ENCODE peak calls at places on chromosomes 5 and 9, in seven cellular contexts. S, H, G, Q, E, V and M are unnamed samples.

GRCh38 chr5:1799110-1799601 is 481 bp downstream of the MRPL36 start:
- DNase-seq in S (peak; percentile 18), H (peak; percentile 15), G (no peak), Q (peak; percentile 66), E (peak; percentile 46), V (no peak), M (peak; percentile 63)

GRCh38 chr9:2262809-2263510 is 247.8 kb downstream of the SMARCA2 start:
- DNase-seq in S (peak; percentile 23), H (no peak), G (no peak), Q (peak; percentile 90), E (no peak), V (no peak), M (no peak)

GRCh38 chr9:121966706-121967105 is 126.4 kb downstream of the TTLL11 start:
- DNase-seq in S (no peak), H (no peak), G (no peak), Q (no peak), E (no peak), V (no peak), M (no peak)

GRCh38 chr5:97547414-97547813 is 364.4 kb upstream of the RIOK2 start:
- DNase-seq in S (no peak), H (no peak), G (no peak), Q (no peak), E (no peak), V (no peak), M (no peak)

GRCh38 chr9:126056312-126057021 is 270.2 kb upstream of the MVB12B start:
- DNase-seq in S (no peak), H (no peak), G (no peak), Q (no peak), E (no peak), V (no peak), M (no peak)

GRCh38 chr9:34403554-34404380 is 27.1 kb upstream of the MYORG start:
- DNase-seq in S (peak; percentile 66), H (peak; percentile 63), G (peak; percentile 73), Q (peak; percentile 75), E (peak; percentile 87), V (peak; percentile 44), M (peak; percentile 43)

GRCh38 chr5:73233053-73233460 is 60.1 kb downstream of the TMEM174 start:
- DNase-seq in S (no peak), H (no peak), G (no peak), Q (no peak), E (no peak), V (no peak), M (no peak)

GRCh38 chr9:37381094-37381741 is 41.3 kb upstream of the GRHPR start:
- DNase-seq in S (no peak), H (no peak), G (no peak), Q (peak; percentile 83), E (no peak), V (no peak), M (no peak)

GRCh38 chr9:34988218-34989055 is 1.1 kb upstream of the DNAJB5 start:
- DNase-seq in S (no peak), H (no peak), G (peak; percentile 32), Q (peak; percentile 57), E (peak; percentile 73), V (no peak), M (no peak)

GRCh38 chr9:21334603-21334968 is 618 bp downstream of the KLHL9 start:
- DNase-seq in S (no peak), H (no peak), G (no peak), Q (peak; percentile 46), E (peak; percentile 16), V (no peak), M (no peak)

GRCh38 chr9:134451700-134452458 is 125.6 kb downstream of the RXRA start:
- DNase-seq in S (no peak), H (no peak), G (no peak), Q (no peak), E (no peak), V (no peak), M (no peak)

GRCh38 chr9:87713278-87713989 is 12.5 kb upstream of the CTSL start:
- DNase-seq in S (peak; percentile 96), H (peak; percentile 94), G (peak; percentile 92), Q (no peak), E (peak; percentile 27), V (no peak), M (peak; percentile 100)

GRCh38 chr9:98021306-98022040 is 35.1 kb upstream of the NANS start:
- DNase-seq in S (no peak), H (no peak), G (no peak), Q (no peak), E (no peak), V (no peak), M (no peak)

GRCh38 chr9:80841888-80842287 is 847.5 kb downstream of the TLE1 start:
- DNase-seq in S (no peak), H (no peak), G (no peak), Q (no peak), E (no peak), V (no peak), M (no peak)

GRCh38 chr9:89137548-89138462 is 40.8 kb downstream of the SHC3 start:
- DNase-seq in S (peak; percentile 95), H (peak; percentile 93), G (peak; percentile 86), Q (no peak), E (no peak), V (no peak), M (peak; percentile 91)

GRCh38 chr5:64775288-64775687 is 6.6 kb downstream of the CWC27 start:
- DNase-seq in S (no peak), H (no peak), G (no peak), Q (no peak), E (no peak), V (no peak), M (no peak)

GRCh38 chr5:153968761-153969562 is 69.7 kb downstream of the FAM114A2 start:
- DNase-seq in S (no peak), H (no peak), G (no peak), Q (no peak), E (no peak), V (no peak), M (no peak)

GRCh38 chr9:2718001-2718697 is 839 bp downstream of the KCNV2 start:
- DNase-seq in S (no peak), H (no peak), G (no peak), Q (no peak), E (no peak), V (no peak), M (no peak)

GRCh38 chr9:76369583-76369982 is 24.6 kb downstream of the RFK start:
- DNase-seq in S (peak; percentile 84), H (peak; percentile 26), G (no peak), Q (no peak), E (peak; percentile 5), V (no peak), M (peak; percentile 32)

GRCh38 chr9:133065070-133065388 is 3.2 kb downstream of the CEL start:
- DNase-seq in S (no peak), H (no peak), G (no peak), Q (no peak), E (no peak), V (no peak), M (no peak)

GRCh38 chr9:133066181-133066983 is 4.6 kb downstream of the CEL start:
- DNase-seq in S (no peak), H (no peak), G (no peak), Q (no peak), E (no peak), V (no peak), M (no peak)

GRCh38 chr9:133064241-133065069 is 2.7 kb downstream of the CEL start:
- DNase-seq in S (no peak), H (no peak), G (no peak), Q (no peak), E (no peak), V (no peak), M (no peak)

GRCh38 chr9:133063159-133063499 is 1.3 kb downstream of the CEL start:
- DNase-seq in S (no peak), H (no peak), G (no peak), Q (no peak), E (no peak), V (no peak), M (no peak)

DNA sequence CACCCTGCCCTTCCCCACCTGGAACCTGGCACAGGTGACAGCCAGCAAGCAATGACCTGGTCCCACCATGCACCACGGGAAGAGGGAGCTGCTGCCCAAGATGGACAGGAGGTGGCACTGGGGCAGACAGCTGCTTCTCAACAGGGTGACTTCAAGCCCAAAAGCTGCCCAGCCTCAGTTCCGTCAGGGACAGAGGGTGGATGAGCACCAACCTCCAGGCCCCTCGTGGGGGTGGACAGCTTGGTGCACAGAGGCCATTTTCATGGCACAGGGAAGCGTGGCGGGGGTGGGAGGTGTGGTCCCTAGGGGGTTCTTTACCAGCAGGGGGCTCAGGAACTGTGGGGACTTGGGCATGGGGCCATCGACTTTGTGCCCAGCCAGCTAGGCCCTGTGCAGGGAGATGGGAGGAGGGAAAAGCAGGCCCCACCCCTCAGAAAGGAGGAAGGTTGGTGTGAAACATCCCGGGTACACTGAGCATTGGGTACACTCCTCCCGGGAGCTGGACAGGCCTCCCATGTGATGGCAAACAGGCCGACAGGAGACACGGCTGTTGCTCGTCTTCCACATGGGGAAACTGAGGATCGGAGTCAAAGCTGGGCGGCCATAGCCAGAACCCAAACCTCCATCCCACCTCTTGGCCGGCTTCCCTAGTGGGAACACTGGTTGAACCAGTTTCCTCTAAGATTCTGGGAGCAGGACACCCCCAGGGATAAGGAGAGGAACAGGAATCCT is 1.9 kb downstream of the CEL start:
- DNase-seq in S (no peak), H (no peak), G (no peak), Q (no peak), E (no peak), V (no peak), M (no peak)
- H3K4me3 ChIP-seq in S (no peak overlapping the region), H (no peak overlapping the region), G (no peak overlapping the region), Q (no peak overlapping the region), E (no peak overlapping the region), V (no peak overlapping the region), M (no peak overlapping the region)

GRCh38 chr5:178240772-178241171 is 8.2 kb upstream of the PHYKPL start:
- DNase-seq in S (no peak), H (no peak), G (no peak), Q (no peak), E (no peak), V (no peak), M (no peak)
- H3K4me3 ChIP-seq in S (no peak overlapping the region), H (no peak overlapping the region), G (no peak overlapping the region), Q (no peak overlapping the region), E (no peak overlapping the region), V (no peak overlapping the region), M (no peak overlapping the region)

GRCh38 chr5:6686916-6687409 is 26.3 kb upstream of the TENT4A start:
- DNase-seq in S (peak; percentile 66), H (peak; percentile 58), G (no peak), Q (no peak), E (peak; percentile 88), V (peak; percentile 36), M (peak; percentile 78)

GRCh38 chr5:6684075-6684474 is 29.2 kb upstream of the TENT4A start:
- DNase-seq in S (no peak), H (no peak), G (no peak), Q (no peak), E (no peak), V (no peak), M (no peak)

GRCh38 chr5:6686501-6686900 is 26.7 kb upstream of the TENT4A start:
- DNase-seq in S (no peak), H (no peak), G (no peak), Q (no peak), E (no peak), V (no peak), M (no peak)

GRCh38 chr5:6683241-6683640 is 30.0 kb upstream of the TENT4A start:
- DNase-seq in S (no peak), H (no peak), G (no peak), Q (no peak), E (no peak), V (no peak), M (no peak)

GRCh38 chr5:6687501-6687900 is 25.7 kb upstream of the TENT4A start:
- DNase-seq in S (no peak), H (no peak), G (no peak), Q (no peak), E (no peak), V (no peak), M (no peak)
- H3K4me3 ChIP-seq in S (peak overlapping the region; percentile 30), H (no peak overlapping the region), G (no peak overlapping the region), Q (no peak overlapping the region), E (peak overlapping the region; percentile 52), V (no peak overlapping the region), M (no peak overlapping the region)

GRCh38 chr9:38423939-38424843 is at the start of gene IGFBPL1:
- DNase-seq in S (no peak), H (peak; percentile 50), G (no peak), Q (no peak), E (peak; percentile 70), V (no peak), M (peak; percentile 46)
- H3K4me3 ChIP-seq in S (peak within 1 kb of the TSS; percentile 13), H (no peak within 1 kb of the TSS), G (no peak within 1 kb of the TSS), Q (no peak within 1 kb of the TSS), E (peak within 1 kb of the TSS; percentile 64), V (peak within 1 kb of the TSS; percentile 67), M (no peak within 1 kb of the TSS)